ENCODE peak calls at places on chromosomes 5 and 9, in eight cellular contexts. M is ovary, O is psoas muscle, T is endothelial cell, J is uterus, B is GM10248, H is cardiac fibroblast, Y is omental fat pad. S is an unnamed sample.

GRCh38 chr5:133890776-133891280 is 77.6 kb downstream of the C5orf15 start:
- DNase-seq in M (no peak), O (no peak), T (no peak), J (no peak), B (no peak), H (no peak), Y (no peak), S (no peak)

GRCh38 chr5:170747851-170748250 is 35.7 kb upstream of the GABRP start:
- DNase-seq in M (no peak), O (no peak), T (peak), J (no peak), B (peak), H (peak), Y (no peak), S (no peak)

GRCh38 chr9:99430301-99430700 is 208.2 kb downstream of the SEC61B start:
- DNase-seq in M (no peak), O (no peak), T (no peak), J (no peak), B (no peak), H (peak), Y (no peak), S (no peak)

GRCh38 chr9:108521063-108521462 is 334.7 kb downstream of the ACTL7B start:
- DNase-seq in M (no peak), O (no peak), T (no peak), J (no peak), B (no peak), H (peak), Y (no peak), S (no peak)

GRCh38 chr9:120781236-120781635 is 12.0 kb downstream of the FBXW2 start:
- DNase-seq in M (no peak), O (no peak), T (no peak), J (no peak), B (no peak), H (no peak), Y (no peak), S (no peak)

GRCh38 chr9:89839427-89839826 is 234.6 kb downstream of the GADD45G start:
- DNase-seq in M (no peak), O (no peak), T (no peak), J (no peak), B (no peak), H (no peak), Y (no peak), S (no peak)

GRCh38 chr9:121947683-121948300 is 145.3 kb downstream of the TTLL11 start:
- DNase-seq in M (no peak), O (no peak), T (no peak), J (no peak), B (no peak), H (no peak), Y (no peak), S (no peak)

GRCh38 chr9:113886003-113886324 is 9.9 kb downstream of the ZNF618 start:
- DNase-seq in M (peak), O (no peak), T (no peak), J (peak), B (no peak), H (peak), Y (no peak), S (no peak)

GRCh38 chr9:109817846-109818472 is 38.0 kb downstream of the PALM2AKAP2 start:
- DNase-seq in M (peak), O (no peak), T (peak), J (peak), B (peak), H (peak), Y (peak), S (peak)

GRCh38 chr9:13377286-13377925 is 97.9 kb upstream of the MPDZ start:
- DNase-seq in M (no peak), O (no peak), T (no peak), J (no peak), B (no peak), H (no peak), Y (no peak), S (no peak)

GRCh38 chr9:69097923-69098593 is 62.5 kb downstream of the FXN start:
- DNase-seq in M (no peak), O (no peak), T (no peak), J (no peak), B (no peak), H (no peak), Y (no peak), S (no peak)

GRCh38 chr9:99549441-99549840 is 272.2 kb upstream of the NR4A3 start:
- DNase-seq in M (no peak), O (no peak), T (no peak), J (no peak), B (no peak), H (no peak), Y (no peak), S (no peak)

GRCh38 chr9:91421987-91422765 is 1.5 kb downstream of the NFIL3 start:
- DNase-seq in M (peak), O (no peak), T (no peak), J (peak), B (no peak), H (peak), Y (no peak), S (no peak)

GRCh38 chr9:137030528-137030927 is 1.4 kb downstream of the FUT7 start:
- DNase-seq in M (no peak), O (no peak), T (no peak), J (no peak), B (no peak), H (no peak), Y (no peak), S (peak)

GRCh38 chr5:54761213-54761701 is 224.1 kb downstream of the ESM1 start:
- DNase-seq in M (no peak), O (peak), T (no peak), J (peak), B (no peak), H (peak), Y (peak), S (no peak)

DNA sequence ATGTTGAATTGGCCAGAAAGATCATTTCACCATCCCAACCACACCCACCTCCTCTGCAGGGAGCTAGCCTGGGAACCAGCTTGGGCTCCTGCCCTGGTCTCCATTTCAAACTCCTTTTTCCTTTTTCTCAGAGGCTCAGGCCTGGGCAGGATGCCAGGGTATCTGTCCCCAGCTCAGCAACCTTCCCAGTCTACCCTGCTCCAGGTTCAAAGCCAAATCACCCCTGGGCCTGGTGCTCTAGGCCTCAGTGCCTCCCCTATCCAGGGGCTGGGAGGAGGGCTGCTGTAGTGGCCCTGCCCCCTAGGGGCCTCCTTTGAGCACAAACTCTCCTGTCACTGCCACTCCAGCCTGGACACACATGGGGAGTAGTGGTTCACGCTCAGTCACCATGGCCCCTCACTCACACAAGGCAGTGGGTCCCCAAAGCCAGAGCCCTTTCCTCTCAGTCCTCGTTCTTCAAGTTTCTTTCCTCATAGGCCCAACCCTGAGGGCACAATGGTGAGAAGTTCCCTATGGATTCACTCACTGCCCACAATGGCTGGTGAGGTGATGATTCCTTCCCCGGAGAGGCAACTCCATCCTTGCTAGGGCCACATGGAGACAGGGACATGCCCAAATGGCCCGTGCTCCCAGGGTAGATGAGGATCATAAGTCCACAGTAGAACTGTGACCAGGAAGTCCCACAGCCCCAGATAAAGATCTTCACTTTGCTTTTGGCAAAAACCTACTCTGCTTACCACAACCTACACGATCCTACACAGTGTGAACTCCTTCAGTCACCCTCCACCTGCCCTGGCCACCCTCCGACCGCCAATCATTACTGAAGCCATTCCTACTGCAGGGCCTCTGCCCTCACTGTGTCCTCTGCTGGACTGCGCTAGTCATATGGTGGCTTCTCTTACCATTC is 1.6 kb upstream of the ST6GALNAC4 start:
- DNase-seq in M (no peak), O (peak), T (no peak), J (no peak), B (no peak), H (peak), Y (no peak), S (no peak)
- TF ChIP-seq CTCF in M (no peak), O (no peak), T (no peak), J (no peak), B (peak), H (no peak), Y (no peak), S (peak)

DNA sequence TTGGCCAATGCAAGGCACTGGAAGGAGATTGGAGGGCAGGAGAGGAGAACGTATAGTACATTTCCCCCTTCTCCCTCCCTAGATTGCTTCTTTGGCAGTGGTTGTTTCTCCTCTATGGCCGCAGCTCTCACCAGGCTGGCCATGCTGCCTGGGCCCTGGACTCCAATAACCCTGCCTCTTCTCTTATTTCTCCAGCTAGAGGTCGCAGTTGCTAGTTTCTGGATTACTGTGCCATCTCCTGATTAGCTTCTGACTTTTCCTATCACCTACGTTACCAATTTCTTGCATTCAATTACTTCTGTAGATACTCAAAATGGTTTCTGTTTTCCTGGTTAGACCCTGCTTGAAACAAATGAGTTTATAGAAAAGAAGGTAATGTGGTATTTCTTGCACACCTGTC is 2.4 kb upstream of the MACIR start:
- DNase-seq in M (no peak), O (no peak), T (no peak), J (no peak), B (no peak), H (no peak), Y (no peak), S (no peak)
- TF ChIP-seq CTCF in M (no peak), O (no peak), T (no peak), J (no peak), B (peak), H (peak), Y (no peak), S (no peak)

GRCh38 chr5:40627708-40628107 is 52.0 kb upstream of the PTGER4 start:
- DNase-seq in M (no peak), O (no peak), T (no peak), J (no peak), B (no peak), H (peak), Y (no peak), S (no peak)
- TF ChIP-seq CTCF in M (no peak), O (no peak), T (no peak), J (no peak), B (no peak), H (no peak), Y (no peak), S (no peak)

GRCh38 chr5:9835121-9835770 is 205.1 kb upstream of the TAS2R1 start:
- DNase-seq in M (no peak), O (no peak), T (peak), J (no peak), B (no peak), H (no peak), Y (no peak), S (no peak)
- TF ChIP-seq CTCF in M (no peak), O (no peak), T (no peak), J (no peak), B (no peak), H (no peak), Y (no peak), S (no peak)

DNA sequence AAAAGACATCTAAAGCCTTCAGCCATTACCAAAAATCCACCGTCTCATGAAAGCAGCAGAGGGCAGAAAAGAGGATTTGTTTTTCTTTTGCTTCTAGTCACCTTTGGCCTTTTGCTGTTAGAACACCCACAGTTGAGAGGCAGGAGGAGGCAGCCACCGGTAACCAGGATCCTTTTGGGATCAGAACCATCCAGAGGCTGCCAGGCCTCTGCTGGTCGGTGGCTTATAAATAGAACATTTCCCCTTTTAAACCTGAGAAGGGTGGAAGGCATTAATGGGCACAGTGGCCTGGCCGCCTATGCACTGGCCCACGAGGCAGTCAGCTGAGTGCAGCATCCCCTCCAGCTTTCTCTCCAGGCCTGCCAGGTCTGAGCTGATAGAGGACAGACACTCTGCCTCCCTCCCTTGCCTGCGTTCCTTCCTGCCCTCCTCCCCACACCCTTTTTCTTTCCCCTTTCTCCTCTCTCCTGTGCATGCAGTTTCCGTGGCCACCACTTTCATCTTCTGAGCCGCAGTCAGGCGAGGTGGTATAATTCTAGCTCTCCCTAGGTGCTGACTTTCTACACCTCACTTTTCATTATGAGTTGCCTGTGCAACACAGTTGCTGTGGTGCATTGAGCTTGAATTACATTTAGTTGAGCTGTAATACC is 253.4 kb downstream of the ARHGAP26 start:
- DNase-seq in M (peak), O (peak), T (no peak), J (peak), B (peak), H (no peak), Y (no peak), S (peak)
- TF ChIP-seq CTCF in M (no peak), O (no peak), T (no peak), J (no peak), B (no peak), H (no peak), Y (no peak), S (no peak)

DNA sequence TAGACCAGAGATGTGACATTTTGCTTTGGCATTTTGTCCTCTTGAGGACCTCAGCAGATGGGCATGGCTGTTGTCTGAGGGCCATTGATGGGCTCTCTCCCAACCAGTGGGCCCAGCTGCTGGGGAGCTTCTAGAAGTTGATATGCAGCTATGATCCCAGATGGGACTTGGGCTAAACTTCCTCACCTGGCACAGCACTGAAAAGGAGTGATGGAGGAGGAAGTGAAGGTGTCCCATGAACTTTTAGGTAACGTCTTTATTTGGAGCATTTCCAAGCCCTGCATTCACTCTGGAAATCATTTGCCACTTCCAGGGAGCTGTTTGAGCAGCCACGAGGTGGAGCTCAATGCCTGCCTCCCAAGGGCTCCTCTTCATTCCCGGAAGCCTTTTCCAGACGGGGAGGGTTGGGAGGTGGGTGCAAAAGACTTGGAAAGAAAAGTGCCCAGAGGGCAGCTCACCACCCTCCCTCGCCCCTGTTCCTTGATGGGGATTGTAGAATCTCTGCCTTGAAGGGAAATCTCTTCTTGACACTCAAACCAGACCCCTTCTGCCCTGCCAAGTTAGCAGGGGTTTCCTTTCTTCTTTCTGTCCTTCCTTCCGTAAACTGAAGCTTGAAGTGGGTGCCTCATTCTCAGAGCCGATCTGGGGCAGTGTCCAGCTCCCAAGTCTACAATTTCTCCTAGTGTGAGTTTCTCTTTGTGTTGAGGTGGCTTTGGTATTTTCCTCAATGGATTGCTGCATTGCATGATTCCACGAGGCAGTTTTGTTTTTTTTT is 18.1 kb upstream of the NEUROG1 start:
- DNase-seq in M (no peak), O (no peak), T (peak), J (no peak), B (no peak), H (peak), Y (no peak), S (no peak)
- TF ChIP-seq CTCF in M (no peak), O (peak), T (no peak), J (no peak), B (no peak), H (peak), Y (no peak), S (no peak)

DNA sequence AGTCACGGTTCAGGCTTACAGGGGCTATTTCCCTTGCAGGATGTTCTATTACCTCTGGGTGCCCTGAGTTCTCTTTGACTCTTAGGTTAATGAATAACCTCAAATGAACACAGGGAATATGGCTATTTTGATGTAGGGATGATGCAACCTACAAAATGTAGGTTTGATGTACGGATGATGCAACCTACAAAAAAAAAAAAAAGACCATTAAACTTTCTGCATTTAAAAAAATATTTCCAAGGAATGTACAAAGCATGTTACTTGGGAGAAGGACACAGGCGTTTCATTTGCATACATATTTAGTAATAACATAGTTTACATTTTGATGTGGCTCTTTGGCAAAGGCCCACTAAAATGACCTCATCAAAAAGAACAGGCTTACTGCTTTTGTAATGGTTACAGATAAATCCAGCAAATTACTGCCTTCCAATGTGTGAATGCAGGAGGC is 36.3 kb downstream of the ZNF474 start:
- DNase-seq in M (no peak), O (no peak), T (no peak), J (no peak), B (no peak), H (peak), Y (no peak), S (no peak)
- TF ChIP-seq CTCF in M (no peak), O (no peak), T (no peak), J (no peak), B (no peak), H (no peak), Y (no peak), S (no peak)

DNA sequence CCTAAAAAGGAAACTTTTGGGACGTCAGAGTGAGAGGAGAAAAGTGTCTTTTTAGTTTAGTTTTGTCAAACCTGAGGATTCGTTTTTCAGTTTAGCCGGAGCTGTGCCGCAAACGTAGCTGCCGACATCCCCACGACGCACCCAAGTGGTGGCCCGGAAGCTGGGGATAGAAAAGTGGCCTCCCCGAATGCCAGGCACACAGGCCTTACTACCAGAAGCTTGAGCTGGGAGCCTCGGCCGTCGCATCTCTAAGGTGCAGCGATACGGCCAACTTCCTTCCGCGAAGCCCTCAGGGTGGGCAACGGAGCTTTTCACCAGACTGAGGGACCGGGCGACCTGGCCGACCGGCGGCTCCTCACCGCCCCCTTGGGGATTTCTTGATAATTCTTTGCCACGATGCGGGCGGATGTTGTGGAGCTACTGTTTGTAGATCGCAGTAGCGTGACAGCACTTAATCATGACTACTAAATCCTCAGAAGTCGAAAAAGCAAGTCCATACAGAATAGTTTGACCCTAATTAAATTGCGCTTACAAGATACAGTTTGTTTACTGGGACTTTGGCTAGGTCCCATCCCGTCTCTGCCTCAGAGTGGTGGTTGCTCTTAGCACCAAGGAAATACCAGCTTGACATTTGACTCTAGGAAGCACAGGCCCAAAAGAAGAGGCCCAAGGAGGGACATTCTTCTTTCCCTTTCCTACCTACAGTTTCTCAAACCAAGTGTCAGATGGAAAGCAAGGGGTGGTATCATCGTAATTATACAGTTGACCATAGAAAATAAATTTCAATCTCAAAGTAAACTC is 584 bp upstream of the TMEM267 start:
- DNase-seq in M (peak), O (peak), T (peak), J (peak), B (peak), H (peak), Y (peak), S (peak)
- TF ChIP-seq CTCF in M (peak), O (peak), T (peak), J (peak), B (peak), H (peak), Y (no peak), S (peak)